ENCODE peak calls at places on chromosomes 4 and X, in nine cellular contexts. One of them, this sample, is unnamed.

GRCh38 chr4:187128971-187129370 is 405.3 kb upstream of the FAT1 start:
- DNase-seq in cardiac muscle cell: no peak
- DNase-seq in activated CD4-positive, alpha-beta T cell treated with anti-CD3 and anti-CD28 coated beads, Interleukin-2, amount 50 U/mL, for 1 hour: no peak
- DNase-seq in AG20443: peak
- DNase-seq in heart right ventricle: no peak
- DNase-seq in activated naive CD4-positive, alpha-beta T cell treated with anti-CD3 and anti-CD28 coated beads, Interleukin-2, amount 50 U/mL, for 72 hours: no peak
- DNase-seq in HFFc6: no peak
- DNase-seq in Right ventricle myocardium inferior: no peak
- DNase-seq in stimulated activated naive CD8-positive, alpha-beta T cell treated with anti-CD3 and anti-CD28 coated beads, Interleukin-15, Interleukin-2, amounts not matched to agents 100 U/mL and 50 U/mL, for 24 hours: no peak
- DNase-seq in this sample: no peak

GRCh38 chr4:88818650-88819470 is 121.2 kb upstream of the NAP1L5 start:
- DNase-seq in cardiac muscle cell: peak
- DNase-seq in activated CD4-positive, alpha-beta T cell treated with anti-CD3 and anti-CD28 coated beads, Interleukin-2, amount 50 U/mL, for 1 hour: peak
- DNase-seq in AG20443: peak
- DNase-seq in heart right ventricle: no peak
- DNase-seq in activated naive CD4-positive, alpha-beta T cell treated with anti-CD3 and anti-CD28 coated beads, Interleukin-2, amount 50 U/mL, for 72 hours: no peak
- DNase-seq in HFFc6: peak
- DNase-seq in Right ventricle myocardium inferior: no peak
- DNase-seq in stimulated activated naive CD8-positive, alpha-beta T cell treated with anti-CD3 and anti-CD28 coated beads, Interleukin-15, Interleukin-2, amounts not matched to agents 100 U/mL and 50 U/mL, for 24 hours: peak
- DNase-seq in this sample: no peak

GRCh38 chr4:73309211-73309610 is 50.6 kb upstream of the ANKRD17 start:
- DNase-seq in cardiac muscle cell: peak
- DNase-seq in activated CD4-positive, alpha-beta T cell treated with anti-CD3 and anti-CD28 coated beads, Interleukin-2, amount 50 U/mL, for 1 hour: no peak
- DNase-seq in AG20443: no peak
- DNase-seq in heart right ventricle: no peak
- DNase-seq in activated naive CD4-positive, alpha-beta T cell treated with anti-CD3 and anti-CD28 coated beads, Interleukin-2, amount 50 U/mL, for 72 hours: no peak
- DNase-seq in HFFc6: peak
- DNase-seq in Right ventricle myocardium inferior: no peak
- DNase-seq in stimulated activated naive CD8-positive, alpha-beta T cell treated with anti-CD3 and anti-CD28 coated beads, Interleukin-15, Interleukin-2, amounts not matched to agents 100 U/mL and 50 U/mL, for 24 hours: no peak
- DNase-seq in this sample: no peak

GRCh38 chrX:27976284-27976683 is 5.0 kb downstream of the DCAF8L1 start:
- DNase-seq in cardiac muscle cell: peak
- DNase-seq in activated CD4-positive, alpha-beta T cell treated with anti-CD3 and anti-CD28 coated beads, Interleukin-2, amount 50 U/mL, for 1 hour: no peak
- DNase-seq in AG20443: no peak
- DNase-seq in heart right ventricle: no peak
- DNase-seq in activated naive CD4-positive, alpha-beta T cell treated with anti-CD3 and anti-CD28 coated beads, Interleukin-2, amount 50 U/mL, for 72 hours: no peak
- DNase-seq in HFFc6: no peak
- DNase-seq in Right ventricle myocardium inferior: no peak
- DNase-seq in stimulated activated naive CD8-positive, alpha-beta T cell treated with anti-CD3 and anti-CD28 coated beads, Interleukin-15, Interleukin-2, amounts not matched to agents 100 U/mL and 50 U/mL, for 24 hours: no peak
- DNase-seq in this sample: no peak

GRCh38 chr4:175054980-175055379 is 136.8 kb downstream of the ADAM29 start:
- DNase-seq in cardiac muscle cell: no peak
- DNase-seq in activated CD4-positive, alpha-beta T cell treated with anti-CD3 and anti-CD28 coated beads, Interleukin-2, amount 50 U/mL, for 1 hour: no peak
- DNase-seq in AG20443: no peak
- DNase-seq in heart right ventricle: no peak
- DNase-seq in activated naive CD4-positive, alpha-beta T cell treated with anti-CD3 and anti-CD28 coated beads, Interleukin-2, amount 50 U/mL, for 72 hours: no peak
- DNase-seq in HFFc6: no peak
- DNase-seq in Right ventricle myocardium inferior: no peak
- DNase-seq in stimulated activated naive CD8-positive, alpha-beta T cell treated with anti-CD3 and anti-CD28 coated beads, Interleukin-15, Interleukin-2, amounts not matched to agents 100 U/mL and 50 U/mL, for 24 hours: no peak
- DNase-seq in this sample: no peak

GRCh38 chr4:87530868-87531267 is 1.7 kb upstream of the SPARCL1 start:
- DNase-seq in cardiac muscle cell: peak
- DNase-seq in activated CD4-positive, alpha-beta T cell treated with anti-CD3 and anti-CD28 coated beads, Interleukin-2, amount 50 U/mL, for 1 hour: no peak
- DNase-seq in AG20443: peak
- DNase-seq in heart right ventricle: peak
- DNase-seq in activated naive CD4-positive, alpha-beta T cell treated with anti-CD3 and anti-CD28 coated beads, Interleukin-2, amount 50 U/mL, for 72 hours: no peak
- DNase-seq in HFFc6: no peak
- DNase-seq in Right ventricle myocardium inferior: no peak
- DNase-seq in stimulated activated naive CD8-positive, alpha-beta T cell treated with anti-CD3 and anti-CD28 coated beads, Interleukin-15, Interleukin-2, amounts not matched to agents 100 U/mL and 50 U/mL, for 24 hours: no peak
- DNase-seq in this sample: no peak

GRCh38 chr4:6601661-6602250 is 26.8 kb downstream of the MAN2B2 start:
- DNase-seq in cardiac muscle cell: no peak
- DNase-seq in activated CD4-positive, alpha-beta T cell treated with anti-CD3 and anti-CD28 coated beads, Interleukin-2, amount 50 U/mL, for 1 hour: no peak
- DNase-seq in AG20443: no peak
- DNase-seq in heart right ventricle: no peak
- DNase-seq in activated naive CD4-positive, alpha-beta T cell treated with anti-CD3 and anti-CD28 coated beads, Interleukin-2, amount 50 U/mL, for 72 hours: no peak
- DNase-seq in HFFc6: no peak
- DNase-seq in Right ventricle myocardium inferior: no peak
- DNase-seq in stimulated activated naive CD8-positive, alpha-beta T cell treated with anti-CD3 and anti-CD28 coated beads, Interleukin-15, Interleukin-2, amounts not matched to agents 100 U/mL and 50 U/mL, for 24 hours: no peak
- DNase-seq in this sample: no peak

GRCh38 chr4:143273170-143273917 is 63.3 kb upstream of the GAB1 start:
- DNase-seq in cardiac muscle cell: no peak
- DNase-seq in activated CD4-positive, alpha-beta T cell treated with anti-CD3 and anti-CD28 coated beads, Interleukin-2, amount 50 U/mL, for 1 hour: no peak
- DNase-seq in AG20443: no peak
- DNase-seq in heart right ventricle: no peak
- DNase-seq in activated naive CD4-positive, alpha-beta T cell treated with anti-CD3 and anti-CD28 coated beads, Interleukin-2, amount 50 U/mL, for 72 hours: no peak
- DNase-seq in HFFc6: no peak
- DNase-seq in Right ventricle myocardium inferior: no peak
- DNase-seq in stimulated activated naive CD8-positive, alpha-beta T cell treated with anti-CD3 and anti-CD28 coated beads, Interleukin-15, Interleukin-2, amounts not matched to agents 100 U/mL and 50 U/mL, for 24 hours: no peak
- DNase-seq in this sample: no peak

GRCh38 chrX:72041901-72042859 is 89.5 kb downstream of the RTL5 start:
- DNase-seq in cardiac muscle cell: peak
- DNase-seq in activated CD4-positive, alpha-beta T cell treated with anti-CD3 and anti-CD28 coated beads, Interleukin-2, amount 50 U/mL, for 1 hour: no peak
- DNase-seq in AG20443: peak
- DNase-seq in heart right ventricle: no peak
- DNase-seq in activated naive CD4-positive, alpha-beta T cell treated with anti-CD3 and anti-CD28 coated beads, Interleukin-2, amount 50 U/mL, for 72 hours: no peak
- DNase-seq in HFFc6: no peak
- DNase-seq in Right ventricle myocardium inferior: no peak
- DNase-seq in stimulated activated naive CD8-positive, alpha-beta T cell treated with anti-CD3 and anti-CD28 coated beads, Interleukin-15, Interleukin-2, amounts not matched to agents 100 U/mL and 50 U/mL, for 24 hours: no peak
- DNase-seq in this sample: no peak

GRCh38 chrX:12269484-12269883 is 131.2 kb downstream of the FRMPD4 start:
- DNase-seq in cardiac muscle cell: no peak
- DNase-seq in activated CD4-positive, alpha-beta T cell treated with anti-CD3 and anti-CD28 coated beads, Interleukin-2, amount 50 U/mL, for 1 hour: no peak
- DNase-seq in AG20443: peak
- DNase-seq in heart right ventricle: no peak
- DNase-seq in activated naive CD4-positive, alpha-beta T cell treated with anti-CD3 and anti-CD28 coated beads, Interleukin-2, amount 50 U/mL, for 72 hours: no peak
- DNase-seq in HFFc6: peak
- DNase-seq in Right ventricle myocardium inferior: no peak
- DNase-seq in stimulated activated naive CD8-positive, alpha-beta T cell treated with anti-CD3 and anti-CD28 coated beads, Interleukin-15, Interleukin-2, amounts not matched to agents 100 U/mL and 50 U/mL, for 24 hours: no peak
- DNase-seq in this sample: no peak

GRCh38 chrX:108590496-108590895 is 145.9 kb downstream of the IRS4 start:
- DNase-seq in cardiac muscle cell: peak
- DNase-seq in activated CD4-positive, alpha-beta T cell treated with anti-CD3 and anti-CD28 coated beads, Interleukin-2, amount 50 U/mL, for 1 hour: no peak
- DNase-seq in AG20443: no peak
- DNase-seq in heart right ventricle: no peak
- DNase-seq in activated naive CD4-positive, alpha-beta T cell treated with anti-CD3 and anti-CD28 coated beads, Interleukin-2, amount 50 U/mL, for 72 hours: no peak
- DNase-seq in HFFc6: no peak
- DNase-seq in Right ventricle myocardium inferior: no peak
- DNase-seq in stimulated activated naive CD8-positive, alpha-beta T cell treated with anti-CD3 and anti-CD28 coated beads, Interleukin-15, Interleukin-2, amounts not matched to agents 100 U/mL and 50 U/mL, for 24 hours: no peak
- DNase-seq in this sample: no peak

GRCh38 chrX:129876734-129877395 is 29.1 kb upstream of the UTP14A start:
- DNase-seq in cardiac muscle cell: peak
- DNase-seq in activated CD4-positive, alpha-beta T cell treated with anti-CD3 and anti-CD28 coated beads, Interleukin-2, amount 50 U/mL, for 1 hour: no peak
- DNase-seq in AG20443: peak
- DNase-seq in heart right ventricle: no peak
- DNase-seq in activated naive CD4-positive, alpha-beta T cell treated with anti-CD3 and anti-CD28 coated beads, Interleukin-2, amount 50 U/mL, for 72 hours: no peak
- DNase-seq in HFFc6: peak
- DNase-seq in Right ventricle myocardium inferior: no peak
- DNase-seq in stimulated activated naive CD8-positive, alpha-beta T cell treated with anti-CD3 and anti-CD28 coated beads, Interleukin-15, Interleukin-2, amounts not matched to agents 100 U/mL and 50 U/mL, for 24 hours: no peak
- DNase-seq in this sample: no peak

GRCh38 chrX:115462406-115462805 is 98.6 kb upstream of the PLS3 start:
- DNase-seq in cardiac muscle cell: peak
- DNase-seq in activated CD4-positive, alpha-beta T cell treated with anti-CD3 and anti-CD28 coated beads, Interleukin-2, amount 50 U/mL, for 1 hour: no peak
- DNase-seq in AG20443: no peak
- DNase-seq in heart right ventricle: no peak
- DNase-seq in activated naive CD4-positive, alpha-beta T cell treated with anti-CD3 and anti-CD28 coated beads, Interleukin-2, amount 50 U/mL, for 72 hours: no peak
- DNase-seq in HFFc6: no peak
- DNase-seq in Right ventricle myocardium inferior: no peak
- DNase-seq in stimulated activated naive CD8-positive, alpha-beta T cell treated with anti-CD3 and anti-CD28 coated beads, Interleukin-15, Interleukin-2, amounts not matched to agents 100 U/mL and 50 U/mL, for 24 hours: no peak
- DNase-seq in this sample: no peak

GRCh38 chrX:28920141-28920540 is 332.9 kb downstream of the IL1RAPL1 start:
- DNase-seq in cardiac muscle cell: no peak
- DNase-seq in activated CD4-positive, alpha-beta T cell treated with anti-CD3 and anti-CD28 coated beads, Interleukin-2, amount 50 U/mL, for 1 hour: no peak
- DNase-seq in AG20443: no peak
- DNase-seq in heart right ventricle: no peak
- DNase-seq in activated naive CD4-positive, alpha-beta T cell treated with anti-CD3 and anti-CD28 coated beads, Interleukin-2, amount 50 U/mL, for 72 hours: no peak
- DNase-seq in HFFc6: no peak
- DNase-seq in Right ventricle myocardium inferior: no peak
- DNase-seq in stimulated activated naive CD8-positive, alpha-beta T cell treated with anti-CD3 and anti-CD28 coated beads, Interleukin-15, Interleukin-2, amounts not matched to agents 100 U/mL and 50 U/mL, for 24 hours: no peak
- DNase-seq in this sample: no peak

GRCh38 chr4:620201-620600 is 5.2 kb upstream of the PDE6B start:
- DNase-seq in cardiac muscle cell: no peak
- DNase-seq in activated CD4-positive, alpha-beta T cell treated with anti-CD3 and anti-CD28 coated beads, Interleukin-2, amount 50 U/mL, for 1 hour: no peak
- DNase-seq in AG20443: no peak
- DNase-seq in heart right ventricle: no peak
- DNase-seq in activated naive CD4-positive, alpha-beta T cell treated with anti-CD3 and anti-CD28 coated beads, Interleukin-2, amount 50 U/mL, for 72 hours: no peak
- DNase-seq in HFFc6: no peak
- DNase-seq in Right ventricle myocardium inferior: no peak
- DNase-seq in stimulated activated naive CD8-positive, alpha-beta T cell treated with anti-CD3 and anti-CD28 coated beads, Interleukin-15, Interleukin-2, amounts not matched to agents 100 U/mL and 50 U/mL, for 24 hours: no peak
- DNase-seq in this sample: no peak

GRCh38 chrX:15524417-15524816 is 23.8 kb downstream of the BMX start:
- DNase-seq in cardiac muscle cell: peak
- DNase-seq in activated CD4-positive, alpha-beta T cell treated with anti-CD3 and anti-CD28 coated beads, Interleukin-2, amount 50 U/mL, for 1 hour: no peak
- DNase-seq in AG20443: no peak
- DNase-seq in heart right ventricle: no peak
- DNase-seq in activated naive CD4-positive, alpha-beta T cell treated with anti-CD3 and anti-CD28 coated beads, Interleukin-2, amount 50 U/mL, for 72 hours: no peak
- DNase-seq in HFFc6: no peak
- DNase-seq in Right ventricle myocardium inferior: no peak
- DNase-seq in stimulated activated naive CD8-positive, alpha-beta T cell treated with anti-CD3 and anti-CD28 coated beads, Interleukin-15, Interleukin-2, amounts not matched to agents 100 U/mL and 50 U/mL, for 24 hours: no peak
- DNase-seq in this sample: no peak

GRCh38 chrX:43836435-43837184 is 45.6 kb downstream of the MAOB start:
- DNase-seq in cardiac muscle cell: peak
- DNase-seq in activated CD4-positive, alpha-beta T cell treated with anti-CD3 and anti-CD28 coated beads, Interleukin-2, amount 50 U/mL, for 1 hour: no peak
- DNase-seq in AG20443: peak
- DNase-seq in heart right ventricle: no peak
- DNase-seq in activated naive CD4-positive, alpha-beta T cell treated with anti-CD3 and anti-CD28 coated beads, Interleukin-2, amount 50 U/mL, for 72 hours: no peak
- DNase-seq in HFFc6: peak
- DNase-seq in Right ventricle myocardium inferior: no peak
- DNase-seq in stimulated activated naive CD8-positive, alpha-beta T cell treated with anti-CD3 and anti-CD28 coated beads, Interleukin-15, Interleukin-2, amounts not matched to agents 100 U/mL and 50 U/mL, for 24 hours: no peak
- DNase-seq in this sample: no peak

GRCh38 chr4:8070751-8071718 is 87.6 kb downstream of the ABLIM2 start:
- DNase-seq in cardiac muscle cell: no peak
- DNase-seq in activated CD4-positive, alpha-beta T cell treated with anti-CD3 and anti-CD28 coated beads, Interleukin-2, amount 50 U/mL, for 1 hour: no peak
- DNase-seq in AG20443: no peak
- DNase-seq in heart right ventricle: no peak
- DNase-seq in activated naive CD4-positive, alpha-beta T cell treated with anti-CD3 and anti-CD28 coated beads, Interleukin-2, amount 50 U/mL, for 72 hours: no peak
- DNase-seq in HFFc6: no peak
- DNase-seq in Right ventricle myocardium inferior: no peak
- DNase-seq in stimulated activated naive CD8-positive, alpha-beta T cell treated with anti-CD3 and anti-CD28 coated beads, Interleukin-15, Interleukin-2, amounts not matched to agents 100 U/mL and 50 U/mL, for 24 hours: no peak
- DNase-seq in this sample: no peak

GRCh38 chr4:105651879-105652640 is 56.4 kb downstream of the INTS12 start:
- DNase-seq in cardiac muscle cell: no peak
- DNase-seq in activated CD4-positive, alpha-beta T cell treated with anti-CD3 and anti-CD28 coated beads, Interleukin-2, amount 50 U/mL, for 1 hour: no peak
- DNase-seq in AG20443: no peak
- DNase-seq in heart right ventricle: no peak
- DNase-seq in activated naive CD4-positive, alpha-beta T cell treated with anti-CD3 and anti-CD28 coated beads, Interleukin-2, amount 50 U/mL, for 72 hours: no peak
- DNase-seq in HFFc6: no peak
- DNase-seq in Right ventricle myocardium inferior: no peak
- DNase-seq in stimulated activated naive CD8-positive, alpha-beta T cell treated with anti-CD3 and anti-CD28 coated beads, Interleukin-15, Interleukin-2, amounts not matched to agents 100 U/mL and 50 U/mL, for 24 hours: no peak
- DNase-seq in this sample: peak

GRCh38 chrX:16869393-16870094 is 618 bp downstream of the RBBP7 start:
- DNase-seq in cardiac muscle cell: peak
- DNase-seq in activated CD4-positive, alpha-beta T cell treated with anti-CD3 and anti-CD28 coated beads, Interleukin-2, amount 50 U/mL, for 1 hour: peak
- DNase-seq in AG20443: peak
- DNase-seq in heart right ventricle: peak
- DNase-seq in activated naive CD4-positive, alpha-beta T cell treated with anti-CD3 and anti-CD28 coated beads, Interleukin-2, amount 50 U/mL, for 72 hours: peak
- DNase-seq in HFFc6: no peak
- DNase-seq in Right ventricle myocardium inferior: peak
- DNase-seq in stimulated activated naive CD8-positive, alpha-beta T cell treated with anti-CD3 and anti-CD28 coated beads, Interleukin-15, Interleukin-2, amounts not matched to agents 100 U/mL and 50 U/mL, for 24 hours: peak
- DNase-seq in this sample: no peak

This sample was measured in brain pericyte.